ENCODE peak calls at places on chromosomes 2 and 18, in four cellular contexts. One of them, this sample, is unnamed.

GRCh38 chr2:128793414-128793813 is 474.7 kb upstream of the HS6ST1 start:
- DNase-seq in fibroblast of lung: no peak
- DNase-seq in AG04450: no peak
- DNase-seq in tibial artery: no peak
- DNase-seq in this sample: no peak

GRCh38 chr18:5979971-5980457 is 84.7 kb upstream of the TMEM200C start:
- DNase-seq in fibroblast of lung: no peak
- DNase-seq in AG04450: no peak
- DNase-seq in tibial artery: no peak
- DNase-seq in this sample: no peak

GRCh38 chr2:121247971-121248370 is 37.0 kb downstream of the TFCP2L1 start:
- DNase-seq in fibroblast of lung: no peak
- DNase-seq in AG04450: no peak
- DNase-seq in tibial artery: peak
- DNase-seq in this sample: no peak

GRCh38 chr2:26768759-26769500 is 4.8 kb downstream of the SLC35F6 start:
- DNase-seq in fibroblast of lung: peak
- DNase-seq in AG04450: no peak
- DNase-seq in tibial artery: peak
- DNase-seq in this sample: no peak

GRCh38 chr18:9139400-9140039 is 2.9 kb downstream of the ANKRD12 start:
- DNase-seq in fibroblast of lung: no peak
- DNase-seq in AG04450: no peak
- DNase-seq in tibial artery: no peak
- DNase-seq in this sample: no peak

GRCh38 chr18:26655614-26656400 is 107.5 kb upstream of the KCTD1 start:
- DNase-seq in fibroblast of lung: peak
- DNase-seq in AG04450: no peak
- DNase-seq in tibial artery: peak
- DNase-seq in this sample: peak

GRCh38 chr2:10547011-10547410 is 98.9 kb upstream of the ODC1 start:
- DNase-seq in fibroblast of lung: peak
- DNase-seq in AG04450: no peak
- DNase-seq in tibial artery: no peak
- DNase-seq in this sample: no peak

GRCh38 chr2:151063271-151063670 is 198.4 kb downstream of the RBM43 start:
- DNase-seq in fibroblast of lung: peak
- DNase-seq in AG04450: no peak
- DNase-seq in tibial artery: no peak
- DNase-seq in this sample: peak

GRCh38 chr18:13308369-13308768 is 89.8 kb downstream of the LDLRAD4 start:
- DNase-seq in fibroblast of lung: no peak
- DNase-seq in AG04450: no peak
- DNase-seq in tibial artery: no peak
- DNase-seq in this sample: no peak

GRCh38 chr2:217004636-217005035 is 144.8 kb upstream of the TNP1 start:
- DNase-seq in fibroblast of lung: no peak
- DNase-seq in AG04450: no peak
- DNase-seq in tibial artery: no peak
- DNase-seq in this sample: no peak

GRCh38 chr2:201973316-201973715 is 60.3 kb upstream of the FZD7 start:
- DNase-seq in fibroblast of lung: no peak
- DNase-seq in AG04450: no peak
- DNase-seq in tibial artery: no peak
- DNase-seq in this sample: no peak

GRCh38 chr2:175600024-175600831 is 401.8 kb downstream of the LNPK start:
- DNase-seq in fibroblast of lung: no peak
- DNase-seq in AG04450: no peak
- DNase-seq in tibial artery: peak
- DNase-seq in this sample: no peak

GRCh38 chr2:117931978-117932377 is 81.9 kb downstream of the CCDC93 start:
- DNase-seq in fibroblast of lung: no peak
- DNase-seq in AG04450: no peak
- DNase-seq in tibial artery: no peak
- DNase-seq in this sample: no peak

GRCh38 chr2:110866496-110866895 is 134.1 kb downstream of the ACOXL start:
- DNase-seq in fibroblast of lung: peak
- DNase-seq in AG04450: no peak
- DNase-seq in tibial artery: no peak
- DNase-seq in this sample: no peak

GRCh38 chr2:203326355-203326754 is 1.8 kb upstream of the ABI2 start:
- DNase-seq in fibroblast of lung: no peak
- DNase-seq in AG04450: no peak
- DNase-seq in tibial artery: no peak
- DNase-seq in this sample: no peak

GRCh38 chr2:101409699-101410098 is 22.4 kb upstream of the CREG2 start:
- DNase-seq in fibroblast of lung: no peak
- DNase-seq in AG04450: no peak
- DNase-seq in tibial artery: no peak
- DNase-seq in this sample: no peak

GRCh38 chr2:188145885-188146284 is 145.8 kb upstream of the GULP1 start:
- DNase-seq in fibroblast of lung: no peak
- DNase-seq in AG04450: no peak
- DNase-seq in tibial artery: no peak
- DNase-seq in this sample: no peak

GRCh38 chr2:203783496-203784203 is 77.2 kb downstream of the CD28 start:
- DNase-seq in fibroblast of lung: peak
- DNase-seq in AG04450: peak
- DNase-seq in tibial artery: no peak
- DNase-seq in this sample: peak

GRCh38 chr2:142472382-142472781 is 341.6 kb upstream of the LRP1B start:
- DNase-seq in fibroblast of lung: no peak
- DNase-seq in AG04450: no peak
- DNase-seq in tibial artery: no peak
- DNase-seq in this sample: no peak

GRCh38 chr2:165691615-165692014 is 102.4 kb downstream of the GALNT3 start:
- DNase-seq in fibroblast of lung: peak
- DNase-seq in AG04450: no peak
- DNase-seq in tibial artery: peak
- DNase-seq in this sample: no peak

GRCh38 chr2:20178404-20179178 is 46.3 kb downstream of the SDC1 start:
- DNase-seq in fibroblast of lung: no peak
- DNase-seq in AG04450: no peak
- DNase-seq in tibial artery: peak
- DNase-seq in this sample: no peak

GRCh38 chr2:171178993-171179392 is 18.3 kb upstream of the TLK1 start:
- DNase-seq in fibroblast of lung: no peak
- DNase-seq in AG04450: no peak
- DNase-seq in tibial artery: no peak
- DNase-seq in this sample: no peak

GRCh38 chr2:29618024-29618423 is 303.4 kb downstream of the ALK start:
- DNase-seq in fibroblast of lung: no peak
- DNase-seq in AG04450: no peak
- DNase-seq in tibial artery: no peak
- DNase-seq in this sample: no peak

GRCh38 chr2:128755693-128756371 is 437.2 kb upstream of the HS6ST1 start:
- DNase-seq in fibroblast of lung: no peak
- DNase-seq in AG04450: no peak
- DNase-seq in tibial artery: no peak
- DNase-seq in this sample: no peak

GRCh38 chr2:73928995-73929394 is 2.3 kb downstream of the DGUOK start:
- DNase-seq in fibroblast of lung: no peak
- DNase-seq in AG04450: no peak
- DNase-seq in tibial artery: no peak
- DNase-seq in this sample: no peak
- H3K4me3 ChIP-seq in fibroblast of lung: no peak
- H3K4me3 ChIP-seq in AG04450: no peak
- H3K4me3 ChIP-seq in tibial artery: no peak
- H3K4me3 ChIP-seq in this sample: no peak

DNA sequence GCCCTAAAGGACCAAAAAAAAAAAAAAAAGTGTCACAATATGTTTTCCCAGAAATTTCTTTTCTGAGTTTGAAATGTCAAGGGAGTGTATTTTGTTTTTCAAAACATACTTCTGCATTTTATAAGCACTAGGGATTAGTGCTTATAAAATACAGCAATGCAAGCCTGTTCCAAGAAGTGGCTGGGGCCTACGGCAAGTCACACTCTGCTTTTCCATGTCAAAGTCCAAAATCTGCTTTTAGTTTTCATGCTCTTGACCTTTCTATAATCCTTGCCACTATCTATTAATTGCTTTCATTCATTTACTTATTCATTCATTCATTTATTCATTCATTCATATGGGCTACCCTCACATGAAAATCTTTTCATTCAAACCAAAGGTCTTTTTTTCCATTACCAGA is 100.1 kb upstream of the UXS1 start:
- DNase-seq in fibroblast of lung: no peak
- DNase-seq in AG04450: no peak
- DNase-seq in tibial artery: no peak
- DNase-seq in this sample: no peak
- H3K27ac ChIP-seq in fibroblast of lung: no peak
- H3K27ac ChIP-seq in AG04450: no peak
- H3K27ac ChIP-seq in tibial artery: no peak
- H3K27ac ChIP-seq in this sample: no peak

DNA sequence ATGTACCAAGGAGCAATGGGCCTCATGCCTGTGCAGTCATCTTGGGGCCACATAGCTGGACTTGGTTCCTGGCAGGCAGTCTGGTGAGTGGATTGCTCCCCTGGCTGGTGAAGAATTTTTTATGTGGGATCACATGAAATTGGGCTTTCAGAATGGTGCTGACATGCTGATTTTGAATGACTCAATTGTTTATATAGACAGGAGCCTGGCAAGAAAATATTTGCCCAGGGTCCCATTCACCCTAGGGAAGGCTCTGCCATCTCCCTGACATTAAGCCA is 266.9 kb downstream of the DYSF start:
- DNase-seq in fibroblast of lung: no peak
- DNase-seq in AG04450: no peak
- DNase-seq in tibial artery: no peak
- DNase-seq in this sample: no peak
- TF ChIP-seq CTCF in fibroblast of lung: no peak
- TF ChIP-seq CTCF in AG04450: no peak
- TF ChIP-seq CTCF in tibial artery: no peak
- TF ChIP-seq CTCF in this sample: no peak

DNA sequence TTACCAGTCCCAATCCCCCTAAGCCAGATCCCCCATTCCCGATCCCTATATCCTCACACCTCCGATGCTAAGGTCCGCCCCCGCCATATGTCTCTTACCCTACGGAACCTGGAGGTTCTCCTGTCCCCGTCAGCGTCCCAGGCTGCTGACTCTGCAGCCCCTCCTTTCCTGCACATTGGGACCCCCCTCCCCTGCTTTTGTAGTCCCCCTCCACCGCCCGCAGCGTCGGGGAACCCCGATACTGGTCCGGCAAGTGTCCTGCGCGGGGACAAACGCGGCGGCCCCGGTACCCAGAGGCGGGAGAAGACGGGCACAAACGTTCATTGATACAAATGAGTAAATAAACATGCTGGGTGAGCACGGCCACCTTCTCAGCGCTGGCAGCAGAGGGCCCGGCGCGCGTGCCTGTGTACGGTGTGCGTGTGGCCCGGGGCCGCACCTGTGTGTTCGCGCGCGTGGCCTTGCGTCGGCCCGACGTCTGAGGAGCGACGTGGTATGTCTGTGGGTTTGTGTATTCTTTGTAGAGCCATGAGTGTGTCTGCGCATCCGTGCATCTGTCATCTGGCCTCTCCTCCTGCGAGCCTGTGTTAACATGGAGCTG is 2.0 kb upstream of the CYP26B1 start:
- DNase-seq in fibroblast of lung: peak
- DNase-seq in AG04450: no peak
- DNase-seq in tibial artery: peak
- DNase-seq in this sample: no peak
- H3K4me3 ChIP-seq in fibroblast of lung: no peak
- H3K4me3 ChIP-seq in AG04450: peak
- H3K4me3 ChIP-seq in tibial artery: peak
- H3K4me3 ChIP-seq in this sample: peak

DNA sequence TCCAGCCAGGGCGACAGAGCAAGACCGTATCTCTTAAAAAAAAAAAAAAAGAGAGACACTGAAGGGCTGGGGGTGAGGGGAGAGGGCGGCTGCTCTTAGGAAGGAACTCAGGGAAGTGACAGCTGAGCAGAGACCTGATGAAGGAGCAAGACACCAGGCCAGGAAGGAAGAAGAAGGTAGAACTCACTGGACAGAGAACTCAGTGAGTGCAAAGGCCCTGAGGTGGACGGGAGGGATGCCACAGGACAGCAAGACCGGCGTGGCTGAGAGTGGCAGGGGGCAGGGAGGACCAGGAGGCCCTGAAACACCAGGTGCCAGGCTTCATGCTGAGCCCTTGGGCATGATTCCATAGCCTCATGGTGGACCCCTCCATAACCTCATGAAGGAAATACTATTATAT is 18.2 kb downstream of the BIN1 start:
- DNase-seq in fibroblast of lung: no peak
- DNase-seq in AG04450: no peak
- DNase-seq in tibial artery: no peak
- DNase-seq in this sample: no peak
- H3K27ac ChIP-seq in fibroblast of lung: no peak
- H3K27ac ChIP-seq in AG04450: no peak
- H3K27ac ChIP-seq in tibial artery: no peak
- H3K27ac ChIP-seq in this sample: no peak